ENCODE peak calls at places on chromosome X, in seven cellular contexts. J, I, E, U, L, X and Q are unnamed samples.

GRCh38 chrX:10828640-10829039 is 208.3 kb upstream of the MID1 start:
- DNase-seq in J (no peak), I (no peak), E (no peak), U (no peak), L (no peak), X (no peak), Q (no peak)

GRCh38 chrX:80879143-80879542 is 69.5 kb upstream of the BRWD3 start:
- DNase-seq in J (no peak), I (peak; percentile 6), E (no peak), U (no peak), L (no peak), X (no peak), Q (no peak)

GRCh38 chrX:149145845-149146285 is 359.2 kb downstream of the IDS start:
- DNase-seq in J (no peak), I (no peak), E (no peak), U (no peak), L (no peak), X (no peak), Q (no peak)

GRCh38 chrX:120718969-120719368 is 89.1 kb upstream of the C1GALT1C1 start:
- DNase-seq in J (no peak), I (no peak), E (no peak), U (no peak), L (no peak), X (no peak), Q (no peak)

GRCh38 chrX:134388161-134389109 is 71.5 kb upstream of the HPRT1 start:
- DNase-seq in J (no peak), I (no peak), E (no peak), U (no peak), L (no peak), X (no peak), Q (no peak)

GRCh38 chrX:111823068-111823467 is 52.9 kb upstream of the TRPC5OS start:
- DNase-seq in J (peak; percentile 2), I (no peak), E (no peak), U (no peak), L (no peak), X (no peak), Q (peak; percentile 7)

GRCh38 chrX:13658602-13659001 is 5.7 kb downstream of the TCEANC start:
- DNase-seq in J (no peak), I (peak; percentile 69), E (peak; percentile 84), U (peak; percentile 42), L (no peak), X (no peak), Q (no peak)

GRCh38 chrX:109954333-109954732 is 48.6 kb upstream of the TMEM164 start:
- DNase-seq in J (no peak), I (peak; percentile 72), E (peak; percentile 58), U (peak; percentile 18), L (no peak), X (no peak), Q (peak; percentile 30)

GRCh38 chrX:138769918-138770317 is 58.4 kb upstream of the FGF13 start:
- DNase-seq in J (no peak), I (no peak), E (no peak), U (no peak), L (no peak), X (no peak), Q (no peak)

GRCh38 chrX:16033336-16033735 is 90.0 kb upstream of the GRPR start:
- DNase-seq in J (no peak), I (peak; percentile 34), E (peak; percentile 33), U (no peak), L (no peak), X (no peak), Q (no peak)

GRCh38 chrX:39856472-39857121 is 241.2 kb downstream of the BCOR start:
- DNase-seq in J (no peak), I (no peak), E (no peak), U (no peak), L (no peak), X (no peak), Q (peak; percentile 34)

GRCh38 chrX:2640436-2641150 is 50.5 kb upstream of the CD99 start:
- DNase-seq in J (no peak), I (peak; percentile 25), E (peak; percentile 30), U (no peak), L (no peak), X (no peak), Q (no peak)

GRCh38 chrX:136747003-136747986 is 33.4 kb downstream of the ARHGEF6 start:
- DNase-seq in J (no peak), I (no peak), E (no peak), U (no peak), L (no peak), X (no peak), Q (peak; percentile 5)

GRCh38 chrX:24574743-24575142 is 72.4 kb downstream of the PCYT1B start:
- DNase-seq in J (no peak), I (no peak), E (no peak), U (no peak), L (no peak), X (no peak), Q (no peak)

GRCh38 chrX:48489892-48490291 is 13.9 kb downstream of the FTSJ1 start:
- DNase-seq in J (no peak), I (no peak), E (no peak), U (no peak), L (no peak), X (no peak), Q (no peak)

GRCh38 chrX:68403060-68403459 is 30.2 kb downstream of the OPHN1 start:
- DNase-seq in J (no peak), I (no peak), E (no peak), U (no peak), L (no peak), X (no peak), Q (no peak)

GRCh38 chrX:9122504-9123245 is 88.7 kb upstream of the FAM9B start:
- DNase-seq in J (no peak), I (no peak), E (no peak), U (peak; percentile 45), L (no peak), X (no peak), Q (no peak)

GRCh38 chrX:91435465-91435864 is 826 bp downstream of the PABPC5 start:
- DNase-seq in J (no peak), I (no peak), E (no peak), U (no peak), L (no peak), X (no peak), Q (no peak)

GRCh38 chrX:143027262-143027661 is 1.5 kb downstream of the SPANXN4 start:
- DNase-seq in J (no peak), I (no peak), E (no peak), U (no peak), L (no peak), X (no peak), Q (no peak)

GRCh38 chrX:7316887-7317286 is 168.9 kb upstream of the PUDP start:
- DNase-seq in J (no peak), I (no peak), E (no peak), U (peak; percentile 35), L (no peak), X (no peak), Q (no peak)

GRCh38 chrX:63686878-63687714 is 97.9 kb downstream of the ARHGEF9 start:
- DNase-seq in J (no peak), I (peak; percentile 60), E (peak; percentile 67), U (peak; percentile 59), L (no peak), X (no peak), Q (peak; percentile 1)

GRCh38 chrX:15985937-15986336 is 131.3 kb upstream of the AP1S2 start:
- DNase-seq in J (peak; percentile 24), I (no peak), E (no peak), U (peak; percentile 0), L (no peak), X (no peak), Q (no peak)

GRCh38 chrX:115622534-115622933 is 61.6 kb downstream of the PLS3 start:
- DNase-seq in J (no peak), I (no peak), E (no peak), U (no peak), L (no peak), X (no peak), Q (no peak)

GRCh38 chrX:128518508-128518907 is 466.3 kb upstream of the ACTRT1 start:
- DNase-seq in J (no peak), I (peak; percentile 0), E (peak; percentile 3), U (no peak), L (no peak), X (no peak), Q (no peak)

GRCh38 chrX:43655961-43656494 is at the start of gene MAOA:
- DNase-seq in J (peak; percentile 43), I (peak; percentile 55), E (no peak), U (peak; percentile 2), L (no peak), X (peak; percentile 83), Q (peak; percentile 6)

GRCh38 chrX:37753384-37753783 is 26.5 kb upstream of the CYBB start:
- DNase-seq in J (no peak), I (no peak), E (no peak), U (no peak), L (no peak), X (no peak), Q (no peak)